ENCODE peak calls at places on chromosomes 11 and 22, in four cellular contexts. R is GM12878, Z is K562, C is HepG2. D is an unnamed sample.

GRCh38 chr11:123086315-123086714 is 24.4 kb upstream of the HSPA8 start:
- DNase-seq in R (no peak), Z (no peak), C (no peak), D (no peak)

GRCh38 chr11:34214961-34215805 is 109.8 kb downstream of the NAT10 start:
- DNase-seq in R (no peak), Z (no peak), C (no peak), D (no peak)

GRCh38 chr22:32618461-32619140 is 144.0 kb downstream of the FBXO7 start:
- DNase-seq in R (no peak), Z (no peak), C (no peak), D (no peak)

GRCh38 chr11:116969694-116970093 is 128.5 kb downstream of the SIK3 start:
- DNase-seq in R (no peak), Z (no peak), C (no peak), D (no peak)

GRCh38 chr11:827146-827860 is 416 bp upstream of the CRACR2B start:
- DNase-seq in R (no peak), Z (peak), C (peak), D (no peak)

GRCh38 chr22:35437038-35437437 is 37.1 kb downstream of the MCM5 start:
- DNase-seq in R (no peak), Z (peak), C (no peak), D (peak)

GRCh38 chr11:16909375-16910035 is 104.7 kb downstream of the PLEKHA7 start:
- DNase-seq in R (peak), Z (no peak), C (no peak), D (no peak)

GRCh38 chr22:44261164-44261860 is 51.4 kb downstream of the SHISAL1 start:
- DNase-seq in R (no peak), Z (no peak), C (no peak), D (no peak)

GRCh38 chr11:120134931-120135228 is 3.0 kb downstream of the TRIM29 start:
- DNase-seq in R (no peak), Z (no peak), C (no peak), D (no peak)

GRCh38 chr22:44269757-44270555 is 42.8 kb downstream of the SHISAL1 start:
- DNase-seq in R (no peak), Z (no peak), C (no peak), D (no peak)

GRCh38 chr11:1305558-1306056 is 3.8 kb downstream of the TOLLIP start:
- DNase-seq in R (no peak), Z (no peak), C (no peak), D (no peak)

GRCh38 chr11:102464859-102465500 is 12.4 kb upstream of the TMEM123 start:
- DNase-seq in R (no peak), Z (no peak), C (no peak), D (no peak)

GRCh38 chr22:44605486-44605885 is 96.5 kb upstream of the PRR5 start:
- DNase-seq in R (no peak), Z (no peak), C (no peak), D (no peak)

GRCh38 chr11:20013346-20014066 is 146.8 kb downstream of the DBX1 start:
- DNase-seq in R (no peak), Z (peak), C (peak), D (no peak)

GRCh38 chr11:64358536-64358906 is 441 bp upstream of the RPS6KA4 start:
- DNase-seq in R (no peak), Z (no peak), C (no peak), D (no peak)

GRCh38 chr22:37242395-37242918 is 1.6 kb downstream of the RAC2 start:
- DNase-seq in R (peak), Z (peak), C (no peak), D (no peak)

GRCh38 chr11:71060358-71060757 is 192.0 kb downstream of the SHANK2 start:
- DNase-seq in R (no peak), Z (no peak), C (no peak), D (no peak)

GRCh38 chr11:69115586-69116560 is 39.9 kb upstream of the SMIM38 start:
- DNase-seq in R (no peak), Z (no peak), C (no peak), D (no peak)

GRCh38 chr11:61728940-61729219 is 23.6 kb upstream of the MYRF start:
- DNase-seq in R (no peak), Z (no peak), C (no peak), D (no peak)

GRCh38 chr11:108697872-108698473 is 33.1 kb downstream of the DDX10 start:
- DNase-seq in R (peak), Z (peak), C (peak), D (peak)

GRCh38 chr11:114290503-114291239 is 5.5 kb upstream of the NNMT start:
- DNase-seq in R (no peak), Z (no peak), C (no peak), D (no peak)

GRCh38 chr11:34976496-34976895 is 60.1 kb downstream of the PDHX start:
- DNase-seq in R (no peak), Z (no peak), C (no peak), D (no peak)

GRCh38 chr11:121575250-121575962 is 122.6 kb upstream of the SORL1-AS1 start:
- DNase-seq in R (peak), Z (no peak), C (no peak), D (no peak)

GRCh38 chr22:33112606-33113005 is 54.4 kb upstream of the SYN3 start:
- DNase-seq in R (peak), Z (no peak), C (no peak), D (no peak)

GRCh38 chr11:76641905-76642304 is 28.6 kb downstream of the LRRC32 start:
- DNase-seq in R (no peak), Z (no peak), C (no peak), D (no peak)

GRCh38 chr22:37353839-37354238 is 71.5 kb downstream of the CYTH4 start:
- DNase-seq in R (no peak), Z (no peak), C (no peak), D (no peak)

GRCh38 chr11:17642370-17642769 is 77.0 kb upstream of the MYOD1 start:
- DNase-seq in R (no peak), Z (no peak), C (no peak), D (no peak)

GRCh38 chr11:107139396-107139795 is 121.1 kb upstream of the GUCY1A2 start:
- DNase-seq in R (no peak), Z (no peak), C (no peak), D (no peak)

GRCh38 chr22:30932661-30933060 is 35.9 kb downstream of the MORC2 start:
- DNase-seq in R (no peak), Z (no peak), C (no peak), D (no peak)

GRCh38 chr11:133115099-133115498 is 417.2 kb downstream of the OPCML start:
- DNase-seq in R (no peak), Z (no peak), C (no peak), D (no peak)

GRCh38 chr22:35023692-35024363 is 42.1 kb upstream of the ISX start:
- DNase-seq in R (no peak), Z (peak), C (no peak), D (peak)

GRCh38 chr11:95245038-95245437 is 14.0 kb upstream of the SESN3 start:
- DNase-seq in R (no peak), Z (no peak), C (no peak), D (no peak)

GRCh38 chr11:1557904-1558831 is 13.9 kb downstream of the DUSP8 start:
- DNase-seq in R (no peak), Z (no peak), C (no peak), D (no peak)

GRCh38 chr11:22797081-22797480 is 32.5 kb downstream of the SVIP start:
- DNase-seq in R (no peak), Z (no peak), C (no peak), D (no peak)

GRCh38 chr11:70567680-70568503 is 169.6 kb downstream of the CTTN start:
- DNase-seq in R (no peak), Z (no peak), C (no peak), D (no peak)

GRCh38 chr11:12675951-12676711 is 1.9 kb downstream of the TEAD1 start:
- DNase-seq in R (no peak), Z (no peak), C (no peak), D (no peak)

GRCh38 chr11:32586576-32587190 is 3.1 kb downstream of the EIF3M start:
- DNase-seq in R (no peak), Z (peak), C (peak), D (peak)

GRCh38 chr11:27468209-27468608 is 4.4 kb downstream of the LGR4 start:
- DNase-seq in R (no peak), Z (no peak), C (no peak), D (no peak)

DNA sequence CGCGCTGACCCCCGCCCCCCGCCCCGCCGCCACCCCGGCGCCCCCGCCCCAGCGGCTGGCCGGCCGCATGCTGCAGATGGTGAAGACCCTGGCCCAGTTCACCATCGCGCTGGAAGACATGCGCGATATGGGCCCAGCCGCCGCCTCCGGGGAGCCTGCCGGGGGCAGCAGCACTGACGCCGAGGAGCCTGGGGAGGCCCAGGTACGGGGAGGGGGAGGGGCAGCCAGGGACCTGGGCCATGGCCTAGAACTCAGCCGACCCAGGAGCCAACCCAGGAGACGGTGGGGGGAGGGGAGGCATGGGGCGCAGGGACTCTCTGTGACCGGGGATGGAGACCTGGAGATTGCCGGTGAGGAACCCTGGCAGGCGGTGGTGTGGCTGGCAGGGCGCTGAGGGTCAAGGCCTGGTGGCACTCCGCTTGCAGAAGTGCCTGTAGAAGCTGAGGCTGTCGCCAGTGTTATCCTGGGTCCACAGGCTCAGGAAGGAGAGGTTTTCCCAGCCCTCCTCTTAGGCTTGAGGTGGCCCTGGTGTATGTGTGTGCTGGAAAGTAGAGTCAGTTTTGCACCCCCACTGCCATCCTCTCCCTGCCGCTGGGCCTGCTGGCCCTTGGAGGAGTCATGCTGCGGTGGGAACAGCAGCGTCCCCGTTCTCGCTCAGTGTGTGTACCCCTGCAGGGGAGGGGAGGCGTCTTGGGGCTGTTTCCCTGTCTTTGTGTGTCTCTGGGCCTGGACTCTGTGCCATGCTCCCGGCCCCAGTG is 32.9 kb upstream of the RELT start:
- DNase-seq in R (no peak), Z (no peak), C (no peak), D (no peak)
- TF ChIP-seq FOXK2 in R (no peak), Z (no peak), C (no peak), D (no peak)

GRCh38 chr11:45158210-45158644 is 11.8 kb downstream of the PRDM11 start:
- DNase-seq in R (no peak), Z (no peak), C (peak), D (no peak)

GRCh38 chr11:45157247-45158209 is 11.1 kb downstream of the PRDM11 start:
- DNase-seq in R (no peak), Z (no peak), C (no peak), D (no peak)

GRCh38 chr11:45156731-45157130 is 10.3 kb downstream of the PRDM11 start:
- DNase-seq in R (no peak), Z (no peak), C (no peak), D (no peak)

GRCh38 chr11:45159781-45160365 is 13.4 kb downstream of the PRDM11 start:
- DNase-seq in R (no peak), Z (no peak), C (no peak), D (no peak)

GRCh38 chr11:45158891-45159605 is 12.6 kb downstream of the PRDM11 start:
- DNase-seq in R (no peak), Z (no peak), C (no peak), D (no peak)
- TF ChIP-seq BHLHE40 in R (no peak), Z (no peak), C (no peak), D (no peak)

GRCh38 chr22:23888615-23889401 is 5.4 kb upstream of the MIF start:
- DNase-seq in R (no peak), Z (peak), C (peak), D (peak)
- TF ChIP-seq FOXK2 in R (no peak), Z (no peak), C (no peak), D (no peak)

DNA sequence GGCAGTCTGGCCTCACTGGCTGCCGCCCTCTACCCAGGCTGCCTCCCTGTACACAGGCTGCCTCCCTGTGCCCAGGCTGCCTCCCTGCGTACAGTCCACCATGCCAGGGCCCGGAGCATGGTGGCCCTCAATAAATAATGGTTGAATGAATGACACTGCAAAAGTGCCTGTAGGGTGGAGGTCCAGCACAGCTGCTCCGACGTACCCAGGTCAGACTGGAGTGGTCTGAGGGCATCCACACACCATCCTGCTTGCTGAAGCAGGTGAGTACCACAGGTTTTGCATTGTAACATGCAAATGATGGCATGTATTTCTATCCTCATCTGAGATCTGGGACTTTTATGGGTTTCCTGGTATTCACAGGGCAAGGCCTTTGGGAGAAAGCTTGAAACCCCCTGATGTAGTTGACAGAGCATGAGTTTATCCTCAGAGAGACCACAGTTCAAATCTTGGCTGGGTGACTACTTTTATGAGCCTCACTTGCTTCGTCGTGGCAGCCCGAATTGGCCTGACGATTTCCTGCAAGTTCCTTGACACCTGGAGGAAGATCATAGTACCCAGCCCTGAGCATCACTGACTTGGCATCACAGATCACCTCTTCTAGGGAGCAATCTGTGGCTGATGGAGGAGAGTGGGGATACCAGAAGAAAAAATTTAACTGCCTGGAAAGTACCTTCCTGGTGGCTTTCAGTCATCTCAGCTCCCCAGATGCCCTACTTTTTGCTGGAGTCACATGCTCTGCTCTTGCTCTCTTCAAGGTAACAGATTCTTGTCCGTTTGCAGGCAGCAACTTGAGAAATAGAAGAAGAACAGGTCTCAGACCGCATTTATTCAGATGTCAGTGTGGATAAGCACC is 16.0 kb upstream of the CYB5R3 start:
- DNase-seq in R (peak), Z (no peak), C (no peak), D (no peak)
- TF ChIP-seq BHLHE40 in R (peak), Z (no peak), C (no peak), D (no peak)

DNA sequence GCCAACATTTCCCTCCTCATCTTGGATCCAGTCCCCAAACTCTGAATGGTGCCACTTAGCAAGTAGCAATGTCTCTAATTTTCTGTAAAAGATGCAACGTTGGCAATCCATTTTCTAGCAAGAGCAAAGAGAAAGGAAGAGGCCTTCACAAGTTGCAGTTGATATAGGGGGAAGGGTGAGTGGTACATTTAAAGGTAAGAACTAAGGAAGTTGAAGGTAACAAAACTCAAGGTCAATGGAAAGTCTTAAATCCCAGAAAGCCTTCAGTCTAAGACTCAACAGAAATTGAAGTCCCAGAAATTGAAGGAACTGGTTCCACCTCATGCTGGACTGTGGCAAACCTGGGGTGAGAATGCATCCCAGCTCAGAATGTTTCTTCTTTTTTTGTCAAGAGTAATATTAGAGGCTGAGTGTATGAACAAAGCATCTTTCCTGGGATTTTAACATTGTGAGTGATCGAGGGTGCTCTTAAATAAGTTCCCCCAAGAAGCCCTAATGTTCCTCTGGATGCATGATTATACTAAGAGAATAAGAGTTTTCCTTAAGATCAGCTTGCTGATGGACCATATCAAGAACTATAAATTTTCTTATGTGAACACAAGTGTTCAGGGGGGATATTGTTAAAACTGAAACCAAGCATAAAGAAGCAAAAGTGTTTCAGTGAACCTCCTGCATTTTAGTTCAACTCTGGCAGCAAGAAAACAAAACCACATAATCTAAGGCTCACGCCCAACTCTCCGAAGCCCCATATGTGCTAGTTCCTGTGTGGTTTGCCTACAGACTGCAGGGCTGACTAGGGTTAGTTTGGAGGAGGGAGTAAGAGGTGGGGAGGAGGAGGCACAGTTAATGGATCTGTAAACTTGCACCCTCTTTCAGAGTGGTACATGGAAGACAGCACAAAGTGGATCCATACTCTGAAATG is at the start of gene GRAP2:
- DNase-seq in R (peak), Z (peak), C (no peak), D (no peak)
- TF ChIP-seq FOXK2 in R (no peak), Z (no peak), C (no peak), D (no peak)

GRCh38 chr11:130872102-130872501 is 44.2 kb downstream of the SNX19 start:
- DNase-seq in R (no peak), Z (no peak), C (no peak), D (no peak)

GRCh38 chr11:130872513-130872912 is 43.8 kb downstream of the SNX19 start:
- DNase-seq in R (no peak), Z (no peak), C (no peak), D (no peak)

GRCh38 chr11:130873766-130874165 is 42.5 kb downstream of the SNX19 start:
- DNase-seq in R (no peak), Z (no peak), C (no peak), D (no peak)

GRCh38 chr11:130872961-130873360 is 43.3 kb downstream of the SNX19 start:
- DNase-seq in R (no peak), Z (no peak), C (no peak), D (no peak)

GRCh38 chr11:130871616-130872015 is 44.7 kb downstream of the SNX19 start:
- DNase-seq in R (no peak), Z (no peak), C (no peak), D (no peak)
- TF ChIP-seq BHLHE40 in R (no peak), Z (no peak), C (no peak), D (no peak)

GRCh38 chr11:78190374-78190773 is 1.7 kb downstream of the USP35 start:
- DNase-seq in R (peak), Z (no peak), C (no peak), D (no peak)

GRCh38 chr11:78188809-78189724 is at the start of gene USP35:
- DNase-seq in R (no peak), Z (no peak), C (no peak), D (no peak)

GRCh38 chr11:78188012-78188808 is at the start of gene KCTD21:
- DNase-seq in R (peak), Z (peak), C (peak), D (peak)

GRCh38 chr11:78189851-78190250 is 1.1 kb downstream of the USP35 start:
- DNase-seq in R (no peak), Z (peak), C (no peak), D (no peak)

GRCh38 chr11:78187366-78188011 is 937 bp downstream of the KCTD21 start:
- DNase-seq in R (no peak), Z (no peak), C (no peak), D (no peak)
- TF ChIP-seq FOXK2 in R (no peak), Z (no peak), C (no peak), D (no peak)

GRCh38 chr22:20203142-20204099 is 52.6 kb upstream of the CCDC188 start:
- DNase-seq in R (no peak), Z (peak), C (peak), D (no peak)
- TF ChIP-seq BHLHE40 in R (no peak), Z (no peak), C (no peak), D (no peak)

D was measured in HEK293T.